ENCODE peak calls at places on chromosome 3, in seven cellular contexts. E, C, B, X, O, D and A are unnamed samples.

GRCh38 chr3:172666181-172666872 is 44.5 kb downstream of the NCEH1 start:
- DNase-seq in E (no peak), C (no peak), B (peak), X (no peak), O (no peak), D (peak), A (no peak)

GRCh38 chr3:102233881-102234280 is 200.9 kb upstream of the ZPLD1 start:
- DNase-seq in E (no peak), C (no peak), B (no peak), X (no peak), O (no peak), D (no peak), A (no peak)

GRCh38 chr3:8020459-8020858 is 481.2 kb upstream of the LMCD1 start:
- DNase-seq in E (no peak), C (no peak), B (no peak), X (no peak), O (no peak), D (no peak), A (no peak)

GRCh38 chr3:187013080-187013838 is 82.9 kb downstream of the ST6GAL1 start:
- DNase-seq in E (no peak), C (no peak), B (no peak), X (no peak), O (no peak), D (no peak), A (no peak)

GRCh38 chr3:156483961-156484787 is 70.7 kb downstream of the SSR3 start:
- DNase-seq in E (peak), C (peak), B (no peak), X (no peak), O (peak), D (no peak), A (no peak)

GRCh38 chr3:140699516-140700231 is 21.8 kb downstream of the TRIM42 start:
- DNase-seq in E (no peak), C (peak), B (no peak), X (no peak), O (no peak), D (no peak), A (no peak)

GRCh38 chr3:150035400-150035799 is 64.7 kb upstream of the PFN2 start:
- DNase-seq in E (no peak), C (no peak), B (no peak), X (no peak), O (no peak), D (no peak), A (no peak)

GRCh38 chr3:114582929-114583328 is 289.1 kb downstream of the TIGIT start:
- DNase-seq in E (no peak), C (no peak), B (no peak), X (no peak), O (no peak), D (no peak), A (no peak)

GRCh38 chr3:48962340-48962739 is 27.7 kb upstream of the P4HTM start:
- DNase-seq in E (no peak), C (no peak), B (no peak), X (no peak), O (no peak), D (no peak), A (no peak)

GRCh38 chr3:116046350-116046749 is 398.9 kb downstream of the LSAMP start:
- DNase-seq in E (no peak), C (no peak), B (no peak), X (no peak), O (no peak), D (no peak), A (no peak)

GRCh38 chr3:66362541-66362941 is 138.3 kb downstream of the LRIG1 start:
- DNase-seq in E (no peak), C (no peak), B (no peak), X (no peak), O (peak), D (no peak), A (no peak)

GRCh38 chr3:71721002-71721401 is 4.2 kb downstream of the EIF4E3 start:
- DNase-seq in E (no peak), C (no peak), B (no peak), X (no peak), O (no peak), D (no peak), A (no peak)

GRCh38 chr3:23159929-23160328 is 43.2 kb upstream of the UBE2E2 start:
- DNase-seq in E (no peak), C (no peak), B (no peak), X (no peak), O (peak), D (no peak), A (no peak)

GRCh38 chr3:46208167-46208704 is at the start of gene CCR1:
- DNase-seq in E (no peak), C (peak), B (no peak), X (no peak), O (no peak), D (peak), A (no peak)

GRCh38 chr3:81891056-81891455 is 129.6 kb upstream of the GBE1 start:
- DNase-seq in E (no peak), C (no peak), B (no peak), X (no peak), O (no peak), D (no peak), A (no peak)

GRCh38 chr3:142796823-142797222 is 73.0 kb downstream of the TRPC1 start:
- DNase-seq in E (no peak), C (no peak), B (no peak), X (no peak), O (no peak), D (no peak), A (no peak)

GRCh38 chr3:82641701-82642100 is 880.3 kb upstream of the GBE1 start:
- DNase-seq in E (no peak), C (no peak), B (no peak), X (no peak), O (no peak), D (no peak), A (no peak)

GRCh38 chr3:115789480-115789879 is 166.2 kb downstream of the GAP43 start:
- DNase-seq in E (no peak), C (no peak), B (no peak), X (no peak), O (no peak), D (no peak), A (no peak)

GRCh38 chr3:13865581-13866405 is 14.1 kb downstream of the WNT7A start:
- DNase-seq in E (no peak), C (no peak), B (no peak), X (no peak), O (no peak), D (no peak), A (no peak)

GRCh38 chr3:2861120-2861519 is 249.1 kb downstream of the IL5RA start:
- DNase-seq in E (no peak), C (no peak), B (no peak), X (no peak), O (no peak), D (no peak), A (no peak)

GRCh38 chr3:50687916-50688315 is 13.2 kb downstream of the DOCK3 start:
- DNase-seq in E (no peak), C (no peak), B (no peak), X (no peak), O (no peak), D (no peak), A (no peak)

GRCh38 chr3:43095370-43095769 is 10.5 kb downstream of the POMGNT2 start:
- DNase-seq in E (no peak), C (no peak), B (no peak), X (no peak), O (peak), D (no peak), A (no peak)

GRCh38 chr3:31733234-31733667 is 200.5 kb downstream of the STT3B start:
- DNase-seq in E (no peak), C (no peak), B (peak), X (no peak), O (no peak), D (no peak), A (no peak)

GRCh38 chr3:77414881-77415280 is 375.0 kb downstream of the ROBO2 start:
- DNase-seq in E (no peak), C (no peak), B (no peak), X (no peak), O (no peak), D (no peak), A (no peak)

GRCh38 chr3:171753665-171754408 is 56.4 kb downstream of the PLD1 start:
- DNase-seq in E (no peak), C (no peak), B (no peak), X (no peak), O (peak), D (no peak), A (no peak)

GRCh38 chr3:38474928-38475605 is 21.1 kb upstream of the EXOG start:
- DNase-seq in E (no peak), C (no peak), B (no peak), X (no peak), O (no peak), D (no peak), A (no peak)

GRCh38 chr3:159884661-159885402 is 103.8 kb upstream of the IL12A start:
- DNase-seq in E (no peak), C (no peak), B (no peak), X (peak), O (no peak), D (no peak), A (no peak)

GRCh38 chr3:32123620-32124019 is 17.2 kb downstream of the GPD1L start:
- DNase-seq in E (no peak), C (no peak), B (no peak), X (no peak), O (no peak), D (no peak), A (no peak)